ENCODE peak calls at places on chromosomes 4 and X, in four cellular contexts. A is psoas muscle, D is NCI-H2029 treated with DMSO at 0.1 percent for 48 hours, Y is NCI-H345. N is an unnamed sample.

GRCh38 chr4:3136454-3136853 is 62.0 kb downstream of the HTT start:
- DNase-seq in A (no peak), D (no peak), Y (no peak), N (no peak)

GRCh38 chr4:1900087-1900433 is 28.9 kb downstream of the NSD2 start:
- DNase-seq in A (no peak), D (no peak), Y (peak; percentile 4), N (peak; percentile 15)

GRCh38 chrX:53050841-53051240 is 2.3 kb downstream of the GPR173 start:
- DNase-seq in A (no peak), D (no peak), Y (no peak), N (no peak)

GRCh38 chr4:1604706-1605205 is 79.4 kb downstream of the FAM53A start:
- DNase-seq in A (no peak), D (peak; percentile 6), Y (peak; percentile 50), N (peak; percentile 75)

GRCh38 chr4:2248821-2249261 is 6.9 kb upstream of the HAUS3 start:
- DNase-seq in A (peak; percentile 13), D (no peak), Y (no peak), N (no peak)

GRCh38 chrX:150842198-150842553 is 56.3 kb downstream of the CD99L2 start:
- DNase-seq in A (no peak), D (peak; percentile 85), Y (peak; percentile 68), N (peak; percentile 1)

GRCh38 chr4:176444741-176445140 is 125.0 kb downstream of the SPCS3 start:
- DNase-seq in A (no peak), D (no peak), Y (no peak), N (no peak)

GRCh38 chr4:168560184-168560834 is 63.5 kb downstream of the PALLD start:
- DNase-seq in A (no peak), D (peak; percentile 96), Y (peak; percentile 31), N (peak; percentile 4)

N was measured in COR-L47.